ENCODE peak calls at places on chromosome 21, in five cellular contexts. S, V, O, F and B are unnamed samples.

GRCh38 chr21:37273911-37274690 is 7.0 kb upstream of the VPS26C start:
- DNase-seq in V (no peak), F (no peak), O (no peak), S (no peak), B (no peak)

GRCh38 chr21:28801906-28802305 is 190.8 kb downstream of the LTN1 start:
- DNase-seq in S (no peak), V (no peak), F (no peak), O (peak), B (no peak)

GRCh38 chr21:41133896-41134522 is 34.0 kb upstream of the BACE2 start:
- DNase-seq in F (no peak), S (peak), V (peak), O (peak), B (peak)

GRCh38 chr21:41171210-41171609 is 3.2 kb downstream of the BACE2 start:
- DNase-seq in V (no peak), S (no peak), O (no peak), F (no peak), B (no peak)

GRCh38 chr21:25283720-25284119 is 323.6 kb downstream of the MRPL39 start:
- DNase-seq in S (peak), V (no peak), F (no peak), O (peak), B (no peak)

GRCh38 chr21:42489991-42490390 is 6.0 kb downstream of the RSPH1 start:
- DNase-seq in O (no peak), F (no peak), S (no peak), V (no peak), B (no peak)

GRCh38 chr21:18041012-18041411 is 203.6 kb upstream of the CHODL start:
- DNase-seq in S (peak), O (no peak), F (peak), V (peak), B (peak)

GRCh38 chr21:39527664-39528381 is 76.1 kb downstream of the SH3BGR start:
- DNase-seq in F (no peak), O (no peak), S (no peak), V (no peak), B (no peak)

GRCh38 chr21:18244721-18245486 is at the start of gene CHODL:
- DNase-seq in S (no peak), V (peak), O (no peak), F (peak), B (no peak)

GRCh38 chr21:33981341-33982101 is 65.9 kb upstream of the ATP5PO start:
- DNase-seq in S (no peak), F (no peak), V (no peak), O (no peak), B (no peak)

GRCh38 chr21:35208810-35209517 is 159.9 kb upstream of the RUNX1 start:
- DNase-seq in F (no peak), S (no peak), O (peak), V (no peak), B (no peak)

GRCh38 chr21:46551636-46552241 is 53.1 kb downstream of the S100B start:
- DNase-seq in O (no peak), S (no peak), F (peak), V (no peak), B (no peak)

GRCh38 chr21:14545906-14546480 is at the start of gene SAMSN1:
- DNase-seq in O (no peak), V (no peak), S (no peak), F (no peak), B (peak)

GRCh38 chr21:29718081-29718815 is 221.5 kb downstream of the GRIK1 start:
- DNase-seq in S (no peak), O (peak), F (no peak), V (no peak), B (no peak)

GRCh38 chr21:35824136-35824535 is 236.2 kb downstream of the SETD4 start:
- DNase-seq in S (no peak), V (no peak), F (no peak), O (no peak), B (no peak)

GRCh38 chr21:16519012-16519411 is 789.2 kb downstream of the USP25 start:
- DNase-seq in F (no peak), O (no peak), S (no peak), V (no peak), B (no peak)

GRCh38 chr21:16517380-16517779 is 787.6 kb downstream of the USP25 start:
- DNase-seq in V (no peak), O (peak), S (no peak), F (no peak), B (no peak)

GRCh38 chr21:16519656-16520055 is 789.9 kb downstream of the USP25 start:
- DNase-seq in V (no peak), F (no peak), S (no peak), O (no peak), B (no peak)

GRCh38 chr21:16522512-16522911 is 792.7 kb downstream of the USP25 start:
- DNase-seq in O (peak), F (no peak), S (no peak), V (no peak), B (no peak)
- TF ChIP-seq USF2 in O (no peak), F (no peak), S (no peak), V (no peak), B (no peak)

GRCh38 chr21:31752967-31753366 is 21.0 kb upstream of the SCAF4 start:
- DNase-seq in F (no peak), S (no peak), V (peak), O (no peak), B (no peak)

GRCh38 chr21:31753949-31754348 is 22.0 kb upstream of the SCAF4 start:
- DNase-seq in S (no peak), F (no peak), O (no peak), V (no peak), B (no peak)

GRCh38 chr21:31750843-31751242 is 18.9 kb upstream of the SCAF4 start:
- DNase-seq in O (peak), F (no peak), V (no peak), S (peak), B (peak)

GRCh38 chr21:31754561-31754960 is 22.6 kb upstream of the SCAF4 start:
- DNase-seq in O (no peak), S (no peak), V (no peak), F (no peak), B (no peak)

GRCh38 chr21:31752352-31752751 is 20.4 kb upstream of the SCAF4 start:
- DNase-seq in O (peak), V (no peak), F (no peak), S (peak), B (no peak)
- TF ChIP-seq USF2 in O (no peak), V (no peak), F (no peak), S (no peak), B (no peak)

GRCh38 chr21:26641062-26641461 is 68.0 kb upstream of the CYYR1 start:
- DNase-seq in S (no peak), O (no peak), V (no peak), F (no peak), B (no peak)

GRCh38 chr21:26632691-26633090 is 59.6 kb upstream of the CYYR1 start:
- DNase-seq in O (no peak), F (no peak), V (no peak), S (no peak), B (no peak)

DNA sequence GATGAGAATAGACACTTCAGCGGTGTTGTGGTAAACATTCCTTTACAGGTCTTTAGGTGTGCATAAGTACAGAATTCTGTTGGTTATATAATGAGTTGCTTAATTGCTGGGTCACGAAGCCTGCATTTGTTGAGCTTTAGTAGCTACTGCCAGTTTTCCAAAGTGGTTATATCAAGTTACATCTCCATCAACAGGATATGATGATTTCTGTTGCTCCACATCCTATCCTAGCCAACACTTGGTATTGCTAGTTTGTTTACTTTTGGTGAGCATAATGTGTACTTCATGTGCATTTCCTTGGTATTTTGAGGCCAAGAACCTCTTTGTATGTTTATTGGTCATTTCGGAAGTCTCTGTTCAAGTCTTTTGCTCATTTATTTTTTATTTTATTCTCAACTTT is 64.3 kb upstream of the CYYR1 start:
- DNase-seq in V (no peak), F (no peak), S (no peak), O (no peak), B (no peak)
- TF ChIP-seq USF2 in V (no peak), F (no peak), S (no peak), O (no peak), B (no peak)

GRCh38 chr21:15728046-15728445 is 1.7 kb upstream of the USP25 start:
- DNase-seq in O (no peak), F (no peak), S (no peak), V (no peak), B (no peak)

GRCh38 chr21:15718709-15719108 is 11.1 kb upstream of the USP25 start:
- DNase-seq in F (no peak), S (no peak), O (no peak), V (no peak), B (no peak)

GRCh38 chr21:15725949-15726348 is 3.8 kb upstream of the USP25 start:
- DNase-seq in O (no peak), F (no peak), S (no peak), V (no peak), B (no peak)

GRCh38 chr21:15722591-15723324 is 7.0 kb upstream of the USP25 start:
- DNase-seq in V (no peak), O (no peak), S (no peak), F (no peak), B (no peak)
- TF ChIP-seq USF2 in V (no peak), O (no peak), S (no peak), F (no peak), B (no peak)

GRCh38 chr21:44005593-44005992 is 6.5 kb upstream of the TRAPPC10 start:
- DNase-seq in S (no peak), O (no peak), V (no peak), F (no peak), B (no peak)
- TF ChIP-seq USF2 in S (no peak), O (no peak), V (no peak), F (no peak), B (no peak)

DNA sequence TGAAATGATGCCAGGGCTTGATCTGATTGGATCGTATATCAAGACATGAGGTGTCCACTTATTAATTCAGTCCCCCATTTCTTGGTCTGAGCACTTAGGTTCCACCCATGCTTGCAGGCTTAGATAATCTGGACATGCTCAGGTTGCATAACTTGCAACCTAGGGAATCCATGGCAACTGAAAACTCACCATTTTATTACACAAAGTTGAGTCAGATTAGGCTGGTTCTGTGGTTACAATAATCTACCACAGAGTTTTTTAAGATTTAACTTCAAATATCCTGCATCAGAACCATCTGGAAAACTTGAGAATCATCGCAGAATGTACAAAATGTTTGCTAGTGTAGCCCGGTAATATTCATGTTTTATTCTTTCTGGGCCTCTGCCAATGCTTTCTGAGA is 707.1 kb upstream of the ADAMTS5 start:
- DNase-seq in F (no peak), V (no peak), O (peak), S (no peak), B (no peak)
- TF ChIP-seq USF2 in F (no peak), V (no peak), O (no peak), S (no peak), B (no peak)

DNA sequence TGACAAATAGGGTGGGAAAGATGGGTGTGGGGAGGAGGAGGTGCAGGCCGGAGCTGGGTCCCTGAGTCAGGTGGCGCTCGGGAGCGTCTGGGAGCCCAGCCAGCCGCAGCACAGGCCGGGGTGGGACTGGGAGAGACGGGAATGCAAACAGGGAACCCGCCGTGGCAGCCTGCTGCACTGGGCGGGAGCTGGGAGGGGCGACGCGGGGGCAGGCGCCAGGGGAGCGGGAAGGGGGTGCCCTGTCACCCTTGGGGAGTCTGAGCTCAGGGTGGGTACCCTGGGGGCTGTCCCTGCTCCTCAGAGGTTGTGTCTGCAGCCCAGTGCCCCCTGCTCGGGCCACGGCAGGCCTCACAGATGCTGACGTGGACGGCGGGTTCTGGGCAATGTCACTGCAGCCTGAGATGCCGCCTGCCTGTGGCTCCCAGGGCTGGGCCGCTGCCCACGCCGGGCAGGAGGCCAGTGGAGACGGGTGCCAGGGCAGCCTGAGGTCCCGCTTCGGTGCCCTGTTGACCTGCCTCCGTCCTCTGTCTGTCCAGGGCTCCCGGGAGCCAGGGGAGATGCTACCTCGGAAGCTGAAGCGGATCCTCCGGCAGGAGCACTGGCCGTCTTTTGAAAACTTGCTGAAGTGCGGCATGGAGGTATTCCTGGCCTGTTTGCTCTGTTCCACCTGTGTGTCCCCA is 16.6 kb upstream of the LRRC3 start:
- DNase-seq in O (no peak), S (no peak), F (no peak), V (peak), B (no peak)
- TF ChIP-seq USF2 in O (no peak), S (no peak), F (no peak), V (no peak), B (no peak)

GRCh38 chr21:44873356-44874239 is at the start of gene PTTG1IP:
- DNase-seq in V (peak), O (peak), S (peak), F (peak), B (peak)

GRCh38 chr21:44871576-44872265 is 1.8 kb downstream of the PTTG1IP start:
- DNase-seq in S (peak), F (no peak), O (peak), V (no peak), B (no peak)

GRCh38 chr21:44872266-44872567 is 1.3 kb downstream of the PTTG1IP start:
- DNase-seq in O (no peak), S (no peak), V (no peak), F (no peak), B (no peak)

GRCh38 chr21:44874240-44874496 is 678 bp upstream of the PTTG1IP start:
- DNase-seq in S (no peak), O (no peak), V (peak), F (no peak), B (no peak)

DNA sequence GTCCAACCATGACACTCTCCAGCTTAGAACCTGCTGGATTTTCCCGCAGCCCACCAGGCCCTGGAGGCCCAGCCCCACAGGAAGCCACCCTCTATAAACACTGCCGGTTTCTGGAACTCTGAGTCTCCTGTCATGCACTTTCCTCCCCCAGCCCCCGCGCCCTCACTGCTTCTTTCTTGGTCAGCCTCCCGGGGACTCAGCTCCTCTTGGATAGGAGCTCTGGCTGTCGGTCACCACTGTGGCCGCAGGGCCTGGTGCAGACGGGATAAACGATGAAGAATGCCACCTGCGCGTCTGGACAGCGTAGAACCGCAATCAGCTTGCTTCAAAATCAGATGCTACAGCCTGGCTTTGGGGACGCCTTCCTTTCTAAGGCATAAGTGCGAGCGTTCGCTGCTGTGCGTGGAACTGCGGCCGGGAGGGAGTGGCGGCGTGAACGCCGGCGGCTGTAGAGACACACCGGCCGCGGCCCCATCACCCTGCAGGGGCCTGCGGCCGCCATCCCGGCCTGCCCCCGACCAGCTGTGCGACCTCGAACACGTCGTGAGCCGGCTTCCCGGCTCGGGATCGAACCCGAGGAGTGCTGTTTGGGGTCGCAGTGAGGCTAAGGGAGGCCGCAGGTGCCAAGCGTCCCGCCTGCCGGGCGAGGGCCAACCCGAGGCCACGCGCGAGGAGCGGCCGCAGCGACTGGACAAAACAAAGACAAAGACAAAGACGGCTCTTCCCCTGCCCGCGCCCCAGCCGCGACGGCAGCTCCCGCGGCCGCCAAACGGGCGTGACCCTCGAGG is 728 bp downstream of the PTTG1IP start:
- DNase-seq in V (peak), F (no peak), S (no peak), O (peak), B (peak)
- TF ChIP-seq USF2 in V (no peak), F (no peak), S (no peak), O (no peak), B (peak)

GRCh38 chr21:44260791-44261190 is 906 bp downstream of the DNMT3L start:
- DNase-seq in F (no peak), V (no peak), S (no peak), O (no peak), B (no peak)

GRCh38 chr21:44261191-44261631 is 486 bp downstream of the DNMT3L start:
- DNase-seq in S (no peak), F (no peak), V (no peak), O (no peak), B (no peak)

GRCh38 chr21:44262338-44263048 is 796 bp upstream of the DNMT3L start:
- DNase-seq in S (no peak), O (no peak), F (no peak), V (no peak), B (no peak)

GRCh38 chr21:44263221-44263671 is 1.5 kb upstream of the DNMT3L start:
- DNase-seq in F (no peak), V (no peak), O (no peak), S (no peak), B (no peak)

GRCh38 chr21:44261675-44262295 is at the start of gene DNMT3L:
- DNase-seq in V (no peak), S (no peak), O (no peak), F (no peak), B (peak)
- TF ChIP-seq USF2 in V (no peak), S (no peak), O (no peak), F (no peak), B (no peak)

DNA sequence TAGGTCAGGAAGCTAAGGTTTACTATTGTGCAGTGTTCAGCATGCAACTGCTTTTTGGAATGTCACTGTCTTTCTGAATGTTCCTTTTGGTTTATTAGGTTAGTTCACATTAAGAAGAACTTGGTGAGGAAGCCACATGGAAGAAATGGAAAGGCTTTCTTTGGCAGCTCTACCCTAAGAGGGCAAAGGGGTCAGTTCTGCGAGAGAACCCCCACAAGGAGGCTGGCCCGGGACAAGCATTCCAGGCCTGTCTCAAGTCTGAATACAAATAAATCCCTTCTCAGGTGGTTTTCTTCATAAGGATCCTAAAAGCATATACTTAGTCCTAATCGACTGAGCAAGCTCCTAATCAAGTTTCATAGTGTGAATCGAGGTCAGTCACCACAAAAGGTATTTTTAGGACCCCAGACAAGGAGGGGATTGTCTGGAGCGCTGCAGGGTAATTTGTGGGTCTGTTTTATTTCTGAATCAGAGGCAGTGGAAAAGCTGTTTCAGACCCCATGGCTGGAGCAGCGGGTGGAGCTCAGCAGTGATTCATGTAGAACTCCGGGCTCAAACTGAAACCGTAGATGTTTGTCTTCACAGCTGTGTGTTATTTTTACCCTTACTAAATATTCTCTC is 63.3 kb downstream of the ERG start:
- DNase-seq in F (no peak), V (no peak), O (peak), S (no peak), B (no peak)
- TF ChIP-seq USF2 in F (no peak), V (no peak), O (no peak), S (no peak), B (no peak)